ENCODE peak calls at places on chromosomes 2 and 18, in five cellular contexts. J is neuronal stem cell, T is IMR-90, E is mesenchymal stem cell, G is H1. C is an unnamed sample.

GRCh38 chr2:202436631-202437030 is 60.5 kb downstream of the BMPR2 start:
- DNase-seq in J (no peak), T (peak), E (no peak), G (no peak), C (no peak)

GRCh38 chr2:172251231-172251630 is 148.5 kb upstream of the DLX2 start:
- DNase-seq in J (no peak), T (peak), E (peak), G (no peak), C (no peak)

GRCh38 chr2:164710252-164710633 is 89.0 kb upstream of the GRB14 start:
- DNase-seq in J (no peak), T (peak), E (peak), G (no peak), C (no peak)

GRCh38 chr18:58761970-58762780 is 90.9 kb downstream of the MALT1 start:
- DNase-seq in J (no peak), T (no peak), E (no peak), G (no peak), C (peak)

GRCh38 chr2:46674451-46674850 is 195.1 kb downstream of the TMEM247 start:
- DNase-seq in J (no peak), T (peak), E (peak), G (no peak), C (no peak)

GRCh38 chr2:215410932-215411285 is 25.0 kb downstream of the FN1 start:
- DNase-seq in J (no peak), T (peak), E (peak), G (no peak), C (no peak)

GRCh38 chr2:108534577-108535379 is 508 bp downstream of the LIMS1 start:
- DNase-seq in J (peak), T (no peak), E (peak), G (no peak), C (peak)

GRCh38 chr2:169173876-169174275 is 104.5 kb downstream of the DHRS9 start:
- DNase-seq in J (no peak), T (no peak), E (no peak), G (no peak), C (no peak)

GRCh38 chr2:137525644-137526190 is 438.6 kb upstream of the HNMT start:
- DNase-seq in J (no peak), T (no peak), E (no peak), G (no peak), C (no peak)

GRCh38 chr2:137977790-137978189 is 13.5 kb downstream of the HNMT start:
- DNase-seq in J (no peak), T (no peak), E (no peak), G (no peak), C (no peak)

GRCh38 chr2:186546842-186547241 is 43.0 kb upstream of the ITGAV start:
- DNase-seq in J (no peak), T (peak), E (no peak), G (no peak), C (no peak)

GRCh38 chr2:201797175-201797840 is 9.0 kb upstream of the CDK15 start:
- DNase-seq in J (no peak), T (peak), E (peak), G (no peak), C (no peak)

GRCh38 chr18:22560797-22561196 is 143.1 kb upstream of the CTAGE1 start:
- DNase-seq in J (no peak), T (no peak), E (no peak), G (no peak), C (no peak)

GRCh38 chr2:73290049-73290839 is 3.1 kb downstream of the EGR4 start:
- DNase-seq in J (no peak), T (peak), E (peak), G (no peak), C (peak)

GRCh38 chr18:71036783-71037182 is 747.9 kb downstream of the SOCS6 start:
- DNase-seq in J (no peak), T (peak), E (no peak), G (no peak), C (no peak)

GRCh38 chr18:55838841-55839240 is 250.8 kb upstream of the TCF4 start:
- DNase-seq in J (no peak), T (peak), E (no peak), G (no peak), C (no peak)

GRCh38 chr18:42414756-42415454 is 459.9 kb downstream of the PIK3C3 start:
- DNase-seq in J (no peak), T (no peak), E (peak), G (no peak), C (no peak)

GRCh38 chr2:105081006-105081701 is 43.3 kb downstream of the MRPS9 start:
- DNase-seq in J (no peak), T (peak), E (no peak), G (peak), C (peak)

GRCh38 chr2:73359915-73360697 is 25.5 kb upstream of the ALMS1 start:
- DNase-seq in J (no peak), T (no peak), E (peak), G (no peak), C (no peak)

GRCh38 chr18:26963292-26963691 is 97.8 kb upstream of the AQP4 start:
- DNase-seq in J (no peak), T (no peak), E (no peak), G (no peak), C (no peak)

GRCh38 chr2:189569295-189569925 is 11.2 kb downstream of the SLC40A1 start:
- DNase-seq in J (no peak), T (peak), E (peak), G (no peak), C (no peak)

GRCh38 chr2:50538137-50538536 is 493.8 kb downstream of the NRXN1 start:
- DNase-seq in J (no peak), T (no peak), E (no peak), G (no peak), C (no peak)

GRCh38 chr2:188573453-188573852 is 281.8 kb downstream of the GULP1 start:
- DNase-seq in J (no peak), T (peak), E (peak), G (no peak), C (no peak)

GRCh38 chr2:200051621-200051945 is 96.2 kb downstream of the MAIP1 start:
- DNase-seq in J (no peak), T (no peak), E (no peak), G (no peak), C (no peak)

GRCh38 chr18:48022021-48022420 is 91.6 kb upstream of the SMAD2 start:
- DNase-seq in J (no peak), T (no peak), E (no peak), G (no peak), C (no peak)

GRCh38 chr18:74499633-74500032 is 3.5 kb downstream of the CNDP2 start:
- DNase-seq in J (no peak), T (no peak), E (peak), G (no peak), C (peak)

GRCh38 chr2:109209412-109209811 is 80.4 kb downstream of the SH3RF3 start:
- DNase-seq in J (no peak), T (peak), E (peak), G (no peak), C (no peak)

GRCh38 chr18:10113156-10114022 is 199.6 kb downstream of the VAPA start:
- DNase-seq in J (no peak), T (no peak), E (peak), G (no peak), C (no peak)

GRCh38 chr2:209937893-209938292 is 64.5 kb upstream of the RPE start:
- DNase-seq in J (no peak), T (no peak), E (no peak), G (no peak), C (no peak)

GRCh38 chr2:47535991-47536390 is 133.0 kb downstream of the MSH2 start:
- DNase-seq in J (no peak), T (no peak), E (peak), G (no peak), C (no peak)

GRCh38 chr2:100036793-100037192 is 105.6 kb downstream of the AFF3 start:
- DNase-seq in J (no peak), T (no peak), E (no peak), G (no peak), C (no peak)

GRCh38 chr2:42921721-42922120 is 129.3 kb upstream of the HAAO start:
- DNase-seq in J (no peak), T (no peak), E (no peak), G (no peak), C (no peak)
- H4K91ac ChIP-seq in J (no peak), T (peak), E (no peak), G (no peak), C (no peak)

GRCh38 chr2:235594041-235594440 is 100.2 kb downstream of the AGAP1 start:
- DNase-seq in J (no peak), T (peak), E (peak), G (no peak), C (no peak)

GRCh38 chr2:235592430-235592829 is 98.6 kb downstream of the AGAP1 start:
- DNase-seq in J (no peak), T (no peak), E (no peak), G (no peak), C (no peak)

GRCh38 chr2:235594964-235595363 is 101.1 kb downstream of the AGAP1 start:
- DNase-seq in J (no peak), T (no peak), E (no peak), G (no peak), C (no peak)

GRCh38 chr2:235591231-235591730 is 97.4 kb downstream of the AGAP1 start:
- DNase-seq in J (no peak), T (no peak), E (no peak), G (no peak), C (no peak)

GRCh38 chr2:235591921-235592320 is 98.1 kb downstream of the AGAP1 start:
- DNase-seq in J (no peak), T (peak), E (no peak), G (no peak), C (no peak)
- H4K8ac ChIP-seq in J (no peak), T (no peak), E (no peak), G (peak), C (no peak)

GRCh38 chr18:75530548-75531211 is 103.2 kb upstream of the SMIM21 start:
- DNase-seq in J (no peak), T (peak), E (peak), G (no peak), C (no peak)

GRCh38 chr18:75530118-75530517 is 102.6 kb upstream of the SMIM21 start:
- DNase-seq in J (no peak), T (no peak), E (no peak), G (no peak), C (no peak)

GRCh38 chr18:75531851-75532241 is 104.3 kb upstream of the SMIM21 start:
- DNase-seq in J (no peak), T (no peak), E (no peak), G (no peak), C (no peak)

GRCh38 chr18:75529394-75529793 is 101.9 kb upstream of the SMIM21 start:
- DNase-seq in J (no peak), T (no peak), E (no peak), G (no peak), C (no peak)

DNA sequence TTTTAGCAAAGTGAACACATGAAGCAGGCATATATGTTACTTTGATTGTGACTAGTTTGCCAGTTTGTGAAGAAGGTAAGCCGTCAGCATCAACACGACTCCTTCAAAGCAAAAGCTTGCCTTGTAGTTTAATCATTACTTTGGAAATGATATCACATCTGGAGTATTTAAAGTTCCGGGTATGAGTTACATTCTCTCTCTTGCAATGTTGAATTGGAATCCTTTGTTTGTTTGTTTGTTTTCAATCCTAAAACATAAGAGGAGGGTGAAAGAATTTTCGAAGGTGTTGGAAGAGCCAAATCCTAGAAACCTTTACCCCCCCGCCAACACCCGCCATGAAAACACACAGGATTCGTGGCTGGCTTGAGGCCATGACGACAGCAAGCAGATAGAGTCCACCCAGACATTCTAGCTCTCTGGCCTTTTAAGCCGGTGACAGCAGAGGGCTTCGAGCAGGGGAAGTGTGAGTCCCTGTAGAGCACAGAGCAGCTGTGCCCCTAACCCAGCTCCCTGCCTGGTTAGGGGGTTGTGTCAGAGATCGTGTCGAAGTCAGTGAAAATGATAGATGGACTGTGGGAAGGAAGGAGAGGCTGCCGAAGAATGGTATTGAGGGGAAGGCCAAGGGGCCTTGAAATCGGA is 103.8 kb upstream of the SMIM21 start:
- DNase-seq in J (no peak), T (peak), E (no peak), G (no peak), C (no peak)
- H3K4me2 ChIP-seq in J (no peak), T (peak), E (no peak), G (no peak), C (no peak)

GRCh38 chr2:95399061-95399460 is 3.4 kb upstream of the FAHD2A start:
- DNase-seq in J (no peak), T (no peak), E (no peak), G (no peak), C (no peak)

GRCh38 chr2:95401480-95401879 is 1.0 kb upstream of the FAHD2A start:
- DNase-seq in J (no peak), T (no peak), E (no peak), G (no peak), C (no peak)

GRCh38 chr2:95402370-95403203 is at the start of gene FAHD2A:
- DNase-seq in J (peak), T (peak), E (peak), G (no peak), C (peak)
- H4K91ac ChIP-seq in J (no peak), T (peak), E (peak), G (no peak), C (peak)

GRCh38 chr2:74481961-74482800 is 617 bp downstream of the CCDC142 start:
- DNase-seq in J (no peak), T (no peak), E (peak), G (no peak), C (no peak)
- H4K8ac ChIP-seq in J (peak), T (peak), E (peak), G (peak), C (no peak)

DNA sequence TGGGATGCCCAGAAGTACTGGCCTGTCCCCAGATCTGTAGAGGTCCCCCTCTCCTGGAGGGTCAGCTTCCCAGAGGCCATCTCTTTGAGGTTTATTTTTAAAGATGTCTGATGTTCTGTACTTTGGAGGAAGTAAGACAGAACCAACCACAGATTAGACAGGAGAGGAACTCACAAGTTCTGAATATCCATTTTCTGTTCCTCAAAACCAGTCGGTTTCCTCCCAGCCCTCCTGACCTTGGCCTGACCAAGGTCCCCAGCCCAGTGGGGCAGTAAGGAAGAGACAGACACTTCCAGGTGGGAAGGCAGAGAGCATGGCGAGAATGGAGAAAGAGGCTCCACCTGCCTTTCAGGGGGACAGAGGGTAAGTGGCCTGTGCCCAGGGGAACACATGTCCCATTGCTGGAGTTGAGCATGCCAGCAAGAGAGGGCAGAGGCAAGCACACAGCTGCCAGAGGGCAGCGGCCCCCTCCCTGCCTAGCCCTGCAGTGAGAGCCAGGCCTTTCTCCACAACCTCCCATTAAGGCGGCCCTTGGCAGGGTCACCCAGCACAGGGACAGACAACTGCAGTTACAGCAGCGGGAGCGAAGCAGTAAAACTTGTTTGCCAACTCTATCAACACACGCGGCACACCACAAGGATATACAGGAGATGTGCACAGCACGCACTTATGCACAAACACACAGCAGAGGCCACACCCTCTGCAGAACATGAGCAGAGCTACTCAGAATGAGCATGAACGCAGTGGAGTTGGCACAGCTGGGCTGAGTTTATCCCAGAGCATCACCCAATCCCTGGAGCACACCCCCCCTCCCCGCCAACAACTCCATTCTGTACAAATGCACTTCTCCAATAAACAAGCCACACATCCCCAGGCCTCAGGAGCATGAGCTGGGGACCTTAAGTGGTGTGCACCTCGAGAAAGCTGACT is 18.5 kb upstream of the SEMA4C start:
- DNase-seq in J (no peak), T (no peak), E (no peak), G (no peak), C (no peak)
- H3K4me2 ChIP-seq in J (no peak), T (no peak), E (no peak), G (no peak), C (no peak)

GRCh38 chr2:219560037-219560892 is 11.1 kb downstream of the OBSL1 start:
- DNase-seq in J (no peak), T (no peak), E (no peak), G (no peak), C (no peak)
- H4K91ac ChIP-seq in J (no peak), T (no peak), E (no peak), G (peak), C (no peak)

GRCh38 chr18:25283769-25284168 is 68.2 kb downstream of the ZNF521 start:
- DNase-seq in J (no peak), T (no peak), E (no peak), G (no peak), C (no peak)

GRCh38 chr18:25281522-25281921 is 70.4 kb downstream of the ZNF521 start:
- DNase-seq in J (no peak), T (no peak), E (no peak), G (no peak), C (no peak)

GRCh38 chr18:25284278-25284677 is 67.7 kb downstream of the ZNF521 start:
- DNase-seq in J (no peak), T (no peak), E (no peak), G (no peak), C (no peak)

GRCh38 chr18:25282922-25283703 is 68.9 kb downstream of the ZNF521 start:
- DNase-seq in J (no peak), T (no peak), E (no peak), G (no peak), C (no peak)

GRCh38 chr18:25282282-25282681 is 69.7 kb downstream of the ZNF521 start:
- DNase-seq in J (no peak), T (no peak), E (no peak), G (no peak), C (no peak)
- H4K8ac ChIP-seq in J (no peak), T (no peak), E (peak), G (no peak), C (no peak)